ENCODE peak calls at places on chromosomes 2 and 18, in nine cellular contexts. M is IMR-90, Z is GM12892, G is HCT116, S is adrenal gland, W is suprapubic skin, C is H54, N is sigmoid colon, Y is HepG2. Q is an unnamed sample.

GRCh38 chr18:65259403-65259802 is 491.4 kb upstream of the CDH7 start:
- DNase-seq in N (no peak), M (no peak), Y (no peak), W (no peak), C (no peak), G (no peak), S (no peak), Z (no peak), Q (no peak)

GRCh38 chr2:69469375-69469774 is 32.1 kb upstream of the NFU1 start:
- DNase-seq in S (no peak), W (no peak), G (no peak), M (no peak), Z (no peak), N (no peak), C (no peak), Y (no peak), Q (no peak)

GRCh38 chr2:1605102-1605501 is 139.2 kb downstream of the PXDN start:
- DNase-seq in W (no peak), Z (no peak), N (peak), C (no peak), Y (no peak), G (no peak), M (peak), S (peak), Q (no peak)

GRCh38 chr2:86336350-86337234 is 834 bp downstream of the REEP1 start:
- DNase-seq in W (no peak), Y (no peak), C (no peak), Z (no peak), S (peak), N (no peak), M (no peak), G (no peak), Q (no peak)

GRCh38 chr18:59846814-59847490 is 52.8 kb upstream of the PMAIP1 start:
- DNase-seq in W (no peak), N (peak), S (no peak), M (peak), C (peak), G (no peak), Z (peak), Y (no peak), Q (peak)

GRCh38 chr18:12838178-12838634 is 45.8 kb downstream of the PTPN2 start:
- DNase-seq in S (peak), M (peak), W (no peak), Y (peak), G (no peak), N (peak), C (peak), Z (no peak), Q (no peak)

GRCh38 chr2:173830169-173830568 is 135.0 kb downstream of the SP3 start:
- DNase-seq in Z (no peak), G (no peak), S (no peak), W (no peak), N (no peak), C (no peak), M (no peak), Y (no peak), Q (no peak)

GRCh38 chr2:1766400-1766799 is 22.1 kb upstream of the PXDN start:
- DNase-seq in N (no peak), Z (no peak), C (no peak), Y (no peak), W (no peak), S (no peak), M (no peak), G (no peak), Q (no peak)

GRCh38 chr2:8597526-8598225 is 84.2 kb upstream of the ID2 start:
- DNase-seq in G (no peak), M (no peak), Y (no peak), Z (no peak), C (no peak), S (no peak), N (no peak), W (peak), Q (peak)

GRCh38 chr18:57446322-57446721 is 11.1 kb downstream of the ONECUT2 start:
- DNase-seq in C (no peak), Z (no peak), M (peak), W (no peak), Y (peak), N (no peak), S (no peak), G (no peak), Q (peak)

GRCh38 chr2:131140581-131140980 is 35.4 kb downstream of the PLEKHB2 start:
- DNase-seq in S (no peak), Y (no peak), G (no peak), M (no peak), Z (no peak), C (no peak), W (no peak), N (no peak), Q (no peak)

GRCh38 chr2:179592167-179592936 is 269.1 kb downstream of the ZNF385B start:
- DNase-seq in S (no peak), G (no peak), W (no peak), Y (no peak), M (peak), C (no peak), N (no peak), Z (no peak), Q (no peak)

GRCh38 chr2:202017940-202018339 is 15.7 kb upstream of the FZD7 start:
- DNase-seq in N (no peak), M (no peak), S (no peak), Y (no peak), Z (no peak), W (no peak), C (no peak), G (no peak), Q (no peak)

GRCh38 chr18:10979411-10979810 is 170.0 kb downstream of the PIEZO2 start:
- DNase-seq in C (no peak), G (no peak), N (no peak), Z (no peak), Y (no peak), W (no peak), M (no peak), S (no peak), Q (no peak)

GRCh38 chr18:52481116-52481515 is 141.1 kb downstream of the DCC start:
- DNase-seq in Z (no peak), S (no peak), N (no peak), C (no peak), W (no peak), G (no peak), M (no peak), Y (no peak), Q (no peak)

GRCh38 chr2:183079335-183079775 is 808 bp downstream of the DUSP19 start:
- DNase-seq in S (peak), N (no peak), Y (no peak), C (no peak), Z (no peak), M (no peak), G (no peak), W (no peak), Q (peak)

GRCh38 chr2:183078163-183078466 is 432 bp upstream of the DUSP19 start:
- DNase-seq in C (peak), S (peak), G (no peak), Z (no peak), N (no peak), W (no peak), M (no peak), Y (no peak), Q (no peak)

GRCh38 chr2:183081908-183082307 is 3.4 kb downstream of the DUSP19 start:
- DNase-seq in N (no peak), Z (no peak), W (no peak), M (peak), Y (no peak), G (no peak), S (no peak), C (no peak), Q (peak)

GRCh38 chr2:183078467-183079334 is at the start of gene DUSP19:
- DNase-seq in G (peak), Z (peak), N (peak), Y (peak), S (peak), C (peak), M (peak), W (peak), Q (peak)
- TF ChIP-seq POLR2A in G (peak), Z (peak), N (peak), Y (peak), S (peak), C (peak), M (peak), W (no peak), Q (peak)

DNA sequence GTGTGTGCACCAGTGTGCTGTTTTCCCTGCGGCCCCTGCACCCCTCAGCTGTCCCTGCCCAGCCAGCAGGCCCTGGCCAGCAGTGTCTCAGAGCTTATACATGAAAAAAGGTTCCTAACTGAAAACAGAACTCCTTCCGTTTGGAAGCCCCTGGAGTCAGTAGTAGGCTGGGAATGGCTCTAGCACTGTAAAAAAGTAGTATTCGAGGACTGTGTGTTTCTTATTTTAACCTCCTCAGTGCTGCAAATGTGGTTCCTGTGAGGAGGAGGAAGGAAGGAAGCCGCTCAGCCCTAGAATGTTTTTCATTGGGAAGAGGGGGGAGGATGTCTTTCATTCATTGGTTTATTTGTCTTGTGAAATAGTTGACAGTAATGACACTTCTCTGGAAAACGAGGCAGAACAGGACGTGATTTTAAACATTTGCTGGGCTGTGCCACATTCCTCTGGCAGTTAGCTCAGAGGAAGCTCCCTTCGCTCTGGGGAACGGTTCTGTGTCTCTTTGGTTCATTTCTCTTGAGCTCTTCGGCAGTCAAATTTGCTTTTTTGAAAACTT is 103.5 kb downstream of the SPTBN1 start:
- DNase-seq in C (peak), M (peak), Y (peak), W (no peak), Z (no peak), N (peak), S (peak), G (no peak), Q (peak)
- TF ChIP-seq POLR2A in C (no peak), M (peak), Y (peak), W (peak), Z (no peak), N (peak), S (peak), G (no peak), Q (no peak)

GRCh38 chr2:150486539-150487484 is 655 bp downstream of the RND3 start:
- DNase-seq in G (no peak), N (peak), W (peak), C (no peak), Z (peak), Y (no peak), S (peak), M (peak), Q (no peak)
- TF ChIP-seq POLR2A in G (no peak), N (no peak), W (no peak), C (no peak), Z (no peak), Y (no peak), S (no peak), M (peak), Q (no peak)

DNA sequence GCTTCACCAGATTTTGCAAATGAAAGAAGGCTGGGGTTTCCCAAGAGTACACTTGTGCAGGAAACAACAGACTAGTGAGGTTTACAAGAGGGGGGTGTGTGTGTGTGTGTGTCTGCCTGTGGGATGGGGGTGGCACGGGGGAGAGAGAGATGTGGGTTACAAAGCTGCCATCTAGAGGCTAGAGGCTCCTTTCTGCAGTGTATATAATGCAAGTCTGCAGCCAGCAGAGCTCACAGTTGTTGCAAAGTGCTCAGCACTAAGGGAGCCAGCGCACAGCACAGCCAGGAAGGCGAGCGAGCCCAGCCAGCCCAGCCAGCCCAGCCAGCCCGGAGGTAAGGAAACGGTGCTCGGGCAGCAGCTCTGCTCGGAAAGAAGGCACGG is at the start of gene ACKR3:
- DNase-seq in M (peak), Y (peak), N (peak), W (peak), C (peak), G (peak), S (peak), Z (peak), Q (no peak)
- TF ChIP-seq POLR2A in M (no peak), Y (no peak), N (peak), W (peak), C (no peak), G (no peak), S (no peak), Z (peak), Q (no peak)

DNA sequence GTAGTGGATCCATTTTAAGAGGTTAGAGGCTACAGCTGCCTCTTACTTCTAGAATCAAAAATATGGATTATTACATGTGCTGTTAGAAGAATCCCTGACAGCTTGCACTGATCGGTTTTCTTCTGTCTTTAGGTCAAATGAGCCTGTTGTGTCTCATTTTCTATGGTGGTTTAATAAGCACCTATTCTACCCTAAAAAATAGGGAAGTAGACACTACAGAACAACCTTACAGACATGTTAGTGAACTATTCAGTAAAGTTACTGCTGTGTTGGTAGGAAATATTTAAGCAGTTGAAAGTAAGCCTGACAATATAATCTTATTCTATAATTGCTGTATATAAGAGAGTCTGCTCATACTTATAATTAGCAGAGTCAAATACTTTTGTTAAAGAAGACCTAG is 168.5 kb upstream of the NOSTRIN start:
- DNase-seq in Z (no peak), M (no peak), W (no peak), Y (no peak), C (no peak), G (no peak), N (no peak), S (no peak), Q (no peak)
- TF ChIP-seq POLR2A in Z (no peak), M (no peak), W (no peak), Y (no peak), C (no peak), G (no peak), N (no peak), S (no peak), Q (no peak)

GRCh38 chr18:74516271-74517235 is 17.7 kb upstream of the CNDP1 start:
- DNase-seq in M (no peak), C (no peak), S (no peak), W (peak), G (no peak), N (no peak), Y (no peak), Z (no peak), Q (no peak)

GRCh38 chr18:74515620-74516231 is 18.6 kb upstream of the CNDP1 start:
- DNase-seq in Z (no peak), S (no peak), M (no peak), Y (no peak), N (peak), G (no peak), C (no peak), W (no peak), Q (no peak)

GRCh38 chr18:74513883-74514205 is 17.7 kb downstream of the CNDP2 start:
- DNase-seq in Y (no peak), N (peak), C (no peak), W (no peak), M (no peak), G (no peak), Z (no peak), S (no peak), Q (no peak)

GRCh38 chr18:74513149-74513882 is 17.2 kb downstream of the CNDP2 start:
- DNase-seq in Y (no peak), M (no peak), W (no peak), G (no peak), Z (no peak), N (peak), C (no peak), S (no peak), Q (no peak)

GRCh38 chr18:74514860-74515495 is 18.8 kb downstream of the CNDP2 start:
- DNase-seq in W (no peak), Z (no peak), N (peak), G (no peak), M (no peak), S (no peak), Y (no peak), C (no peak), Q (no peak)
- TF ChIP-seq POLR2A in W (no peak), Z (no peak), N (no peak), G (no peak), M (no peak), S (no peak), Y (no peak), C (no peak), Q (no peak)